ENCODE peak calls at places on chromosome 18, in seven cellular contexts. T is substantia nigra, L is aorta, S is neural crest cell, A is NCI-H748 treated with DMSO at 0.1 percent for 48 hours, W is AG08396, Z is fibroblast of the aortic adventitia. K is an unnamed sample.

GRCh38 chr18:79870369-79871025 is 72.8 kb downstream of the KCNG2 start:
- DNase-seq in Z (no peak), W (no peak), T (no peak), S (no peak), L (no peak), A (no peak), K (no peak)

GRCh38 chr18:79477711-79478483 is 82.2 kb downstream of the NFATC1 start:
- DNase-seq in W (no peak), A (no peak), L (peak), Z (no peak), S (no peak), T (no peak), K (no peak)

GRCh38 chr18:67568166-67568565 is 51.6 kb upstream of the DSEL start:
- DNase-seq in S (no peak), T (no peak), W (no peak), L (no peak), A (no peak), Z (no peak), K (no peak)

GRCh38 chr18:7778181-7778580 is 211.1 kb downstream of the PTPRM start:
- DNase-seq in W (no peak), A (no peak), T (no peak), L (no peak), Z (peak), S (no peak), K (no peak)

GRCh38 chr18:13253786-13254755 is 35.5 kb downstream of the LDLRAD4 start:
- DNase-seq in Z (no peak), T (no peak), S (no peak), L (no peak), A (no peak), W (no peak), K (no peak)

GRCh38 chr18:475202-475624 is 25.3 kb downstream of the COLEC12 start:
- DNase-seq in T (no peak), L (no peak), W (no peak), S (no peak), A (no peak), Z (peak), K (no peak)

GRCh38 chr18:74083071-74083954 is 64.3 kb downstream of the FBXO15 start:
- DNase-seq in Z (no peak), A (no peak), T (peak), L (no peak), W (no peak), S (no peak), K (no peak)

GRCh38 chr18:55064760-55065159 is 105.5 kb upstream of the CCDC68 start:
- DNase-seq in L (no peak), Z (no peak), A (no peak), W (no peak), T (no peak), S (no peak), K (no peak)

GRCh38 chr18:70380915-70381896 is 92.4 kb downstream of the SOCS6 start:
- DNase-seq in L (no peak), Z (no peak), T (peak), A (peak), S (peak), W (no peak), K (no peak)

GRCh38 chr18:14978962-14979535 is 231.1 kb downstream of the ANKRD30B start:
- DNase-seq in T (no peak), A (peak), Z (peak), W (peak), L (no peak), S (no peak), K (peak)

GRCh38 chr18:79769698-79770500 is 27.8 kb upstream of the KCNG2 start:
- DNase-seq in T (no peak), L (peak), W (no peak), S (no peak), A (no peak), Z (no peak), K (no peak)

GRCh38 chr18:23138470-23138869 is 3.2 kb downstream of the CABLES1 start:
- DNase-seq in T (no peak), S (no peak), A (peak), W (no peak), L (no peak), Z (no peak), K (no peak)

GRCh38 chr18:140670-141266 is 17.6 kb upstream of the USP14 start:
- DNase-seq in L (no peak), A (no peak), W (no peak), S (no peak), T (no peak), Z (no peak), K (no peak)

GRCh38 chr18:77131100-77131651 is 1.4 kb downstream of the MBP start:
- DNase-seq in L (no peak), Z (peak), W (no peak), S (no peak), A (no peak), T (no peak), K (peak)

GRCh38 chr18:48058486-48058885 is 128.0 kb upstream of the SMAD2 start:
- DNase-seq in T (no peak), Z (no peak), L (peak), S (no peak), W (no peak), A (no peak), K (no peak)

GRCh38 chr18:34122724-34123334 is 101.9 kb downstream of the NOL4 start:
- DNase-seq in Z (peak), A (peak), L (no peak), S (peak), T (no peak), W (peak), K (peak)

GRCh38 chr18:944440-944839 is 39.8 kb downstream of the ADCYAP1 start:
- DNase-seq in W (no peak), Z (peak), S (no peak), L (no peak), A (no peak), T (no peak), K (peak)

GRCh38 chr18:11909597-11910026 is 1.5 kb upstream of the MPPE1 start:
- DNase-seq in A (no peak), Z (peak), T (no peak), L (no peak), S (no peak), W (peak), K (peak)

GRCh38 chr18:2104620-2105462 is 466.5 kb downstream of the METTL4 start:
- DNase-seq in Z (peak), W (peak), L (no peak), A (peak), S (peak), T (peak), K (peak)

GRCh38 chr18:4299395-4299794 is 155.7 kb downstream of the DLGAP1 start:
- DNase-seq in Z (no peak), T (no peak), L (no peak), S (no peak), W (no peak), A (no peak), K (no peak)

GRCh38 chr18:44841769-44842587 is 161.3 kb downstream of the SETBP1 start:
- DNase-seq in A (no peak), Z (no peak), S (no peak), L (no peak), W (no peak), T (no peak), K (no peak)

GRCh38 chr18:44715245-44715644 is 34.6 kb downstream of the SETBP1 start:
- DNase-seq in Z (peak), A (no peak), T (no peak), S (no peak), L (no peak), W (peak), K (no peak)

GRCh38 chr18:80249217-80250093 is 2.1 kb upstream of the PARD6G start:
- DNase-seq in T (no peak), W (no peak), A (no peak), L (no peak), S (no peak), Z (peak), K (no peak)

GRCh38 chr18:55000529-55000928 is 41.3 kb upstream of the CCDC68 start:
- DNase-seq in L (no peak), A (no peak), S (no peak), T (no peak), W (no peak), Z (no peak), K (no peak)

GRCh38 chr18:5770176-5770575 is 125.1 kb downstream of the TMEM200C start:
- DNase-seq in T (no peak), L (no peak), Z (no peak), S (no peak), A (no peak), W (no peak), K (no peak)

GRCh38 chr18:74935411-74935810 is 273.5 kb downstream of the PTGR3 start:
- DNase-seq in Z (no peak), A (no peak), T (no peak), W (no peak), S (no peak), L (no peak), K (no peak)

GRCh38 chr18:55234366-55235093 is 275.3 kb upstream of the CCDC68 start:
- DNase-seq in S (peak), L (peak), A (peak), Z (peak), W (peak), T (peak), K (peak)

GRCh38 chr18:49459404-49460171 is 857 bp downstream of the DYM start:
- DNase-seq in Z (peak), A (no peak), T (no peak), W (peak), S (no peak), L (no peak), K (no peak)